ENCODE peak calls at places on chromosomes 4 and X, in seven cellular contexts. One of them, this sample, is unnamed.

GRCh38 chr4:135418353-135418752 is 1216.8 kb upstream of the PABPC4L start:
- DNase-seq in activated T-cell treated with anti-CD3 and anti-CD28 coated beads for 48 hours: no peak
- DNase-seq in kidney glomerular epithelial cell: no peak
- DNase-seq in small intestine: no peak
- DNase-seq in NB4: peak; percentile 10
- DNase-seq in hepatocyte: no peak
- DNase-seq in neuronal stem cell: no peak
- DNase-seq in this sample: no peak

GRCh38 chrX:49058794-49059193 is at the start of gene CCDC120:
- DNase-seq in activated T-cell treated with anti-CD3 and anti-CD28 coated beads for 48 hours: no peak
- DNase-seq in kidney glomerular epithelial cell: no peak
- DNase-seq in small intestine: peak; percentile 66
- DNase-seq in NB4: no peak
- DNase-seq in hepatocyte: peak; percentile 64
- DNase-seq in neuronal stem cell: no peak
- DNase-seq in this sample: no peak

GRCh38 chr4:177448850-177449249 is 6.6 kb upstream of the AGA start:
- DNase-seq in activated T-cell treated with anti-CD3 and anti-CD28 coated beads for 48 hours: no peak
- DNase-seq in kidney glomerular epithelial cell: peak; percentile 32
- DNase-seq in small intestine: no peak
- DNase-seq in NB4: no peak
- DNase-seq in hepatocyte: no peak
- DNase-seq in neuronal stem cell: no peak
- DNase-seq in this sample: no peak

GRCh38 chr4:125789018-125789417 is 474.3 kb downstream of the FAT4 start:
- DNase-seq in activated T-cell treated with anti-CD3 and anti-CD28 coated beads for 48 hours: no peak
- DNase-seq in kidney glomerular epithelial cell: no peak
- DNase-seq in small intestine: no peak
- DNase-seq in NB4: no peak
- DNase-seq in hepatocyte: no peak
- DNase-seq in neuronal stem cell: no peak
- DNase-seq in this sample: no peak

GRCh38 chr4:155392486-155393184 is 15.9 kb upstream of the MAP9 start:
- DNase-seq in activated T-cell treated with anti-CD3 and anti-CD28 coated beads for 48 hours: no peak
- DNase-seq in kidney glomerular epithelial cell: peak; percentile 29
- DNase-seq in small intestine: no peak
- DNase-seq in NB4: no peak
- DNase-seq in hepatocyte: peak; percentile 70
- DNase-seq in neuronal stem cell: no peak
- DNase-seq in this sample: no peak

GRCh38 chrX:42540150-42540549 is 237.8 kb downstream of the PPP1R2C start:
- DNase-seq in activated T-cell treated with anti-CD3 and anti-CD28 coated beads for 48 hours: no peak
- DNase-seq in kidney glomerular epithelial cell: no peak
- DNase-seq in small intestine: peak; percentile 60
- DNase-seq in NB4: no peak
- DNase-seq in hepatocyte: peak; percentile 29
- DNase-seq in neuronal stem cell: no peak
- DNase-seq in this sample: no peak

GRCh38 chrX:9566150-9566621 is 101.3 kb downstream of the TBL1X start:
- DNase-seq in activated T-cell treated with anti-CD3 and anti-CD28 coated beads for 48 hours: peak; percentile 1
- DNase-seq in kidney glomerular epithelial cell: peak; percentile 83
- DNase-seq in small intestine: peak; percentile 65
- DNase-seq in NB4: no peak
- DNase-seq in hepatocyte: peak; percentile 28
- DNase-seq in neuronal stem cell: no peak
- DNase-seq in this sample: no peak

GRCh38 chr4:165394275-165394674 is 15.5 kb downstream of the CPE start:
- DNase-seq in activated T-cell treated with anti-CD3 and anti-CD28 coated beads for 48 hours: no peak
- DNase-seq in kidney glomerular epithelial cell: no peak
- DNase-seq in small intestine: no peak
- DNase-seq in NB4: no peak
- DNase-seq in hepatocyte: no peak
- DNase-seq in neuronal stem cell: no peak
- DNase-seq in this sample: no peak

GRCh38 chr4:98092833-98093439 is 50.3 kb downstream of the STPG2 start:
- DNase-seq in activated T-cell treated with anti-CD3 and anti-CD28 coated beads for 48 hours: no peak
- DNase-seq in kidney glomerular epithelial cell: no peak
- DNase-seq in small intestine: peak; percentile 24
- DNase-seq in NB4: peak; percentile 32
- DNase-seq in hepatocyte: peak; percentile 39
- DNase-seq in neuronal stem cell: no peak
- DNase-seq in this sample: no peak

GRCh38 chr4:95693594-95693993 is 144.8 kb upstream of the UNC5C start:
- DNase-seq in activated T-cell treated with anti-CD3 and anti-CD28 coated beads for 48 hours: no peak
- DNase-seq in kidney glomerular epithelial cell: peak; percentile 13
- DNase-seq in small intestine: no peak
- DNase-seq in NB4: peak; percentile 21
- DNase-seq in hepatocyte: no peak
- DNase-seq in neuronal stem cell: no peak
- DNase-seq in this sample: no peak

GRCh38 chr4:120071192-120071795 is 4.6 kb upstream of the MAD2L1 start:
- DNase-seq in activated T-cell treated with anti-CD3 and anti-CD28 coated beads for 48 hours: no peak
- DNase-seq in kidney glomerular epithelial cell: peak; percentile 58
- DNase-seq in small intestine: peak; percentile 62
- DNase-seq in NB4: peak; percentile 75
- DNase-seq in hepatocyte: peak; percentile 65
- DNase-seq in neuronal stem cell: peak; percentile 31
- DNase-seq in this sample: peak; percentile 44

GRCh38 chr4:158374318-158374717 is 147.4 kb upstream of the RXFP1 start:
- DNase-seq in activated T-cell treated with anti-CD3 and anti-CD28 coated beads for 48 hours: no peak
- DNase-seq in kidney glomerular epithelial cell: no peak
- DNase-seq in small intestine: no peak
- DNase-seq in NB4: no peak
- DNase-seq in hepatocyte: no peak
- DNase-seq in neuronal stem cell: no peak
- DNase-seq in this sample: no peak

GRCh38 chr4:119307606-119308005 is 14.3 kb downstream of the FABP2 start:
- DNase-seq in activated T-cell treated with anti-CD3 and anti-CD28 coated beads for 48 hours: no peak
- DNase-seq in kidney glomerular epithelial cell: no peak
- DNase-seq in small intestine: no peak
- DNase-seq in NB4: no peak
- DNase-seq in hepatocyte: no peak
- DNase-seq in neuronal stem cell: no peak
- DNase-seq in this sample: no peak

GRCh38 chrX:134749651-134750450 is 91.6 kb upstream of the PLAC1 start:
- DNase-seq in activated T-cell treated with anti-CD3 and anti-CD28 coated beads for 48 hours: no peak
- DNase-seq in kidney glomerular epithelial cell: no peak
- DNase-seq in small intestine: no peak
- DNase-seq in NB4: no peak
- DNase-seq in hepatocyte: no peak
- DNase-seq in neuronal stem cell: no peak
- DNase-seq in this sample: no peak

GRCh38 chrX:124395145-124395858 is 48.9 kb downstream of the SH2D1A start:
- DNase-seq in activated T-cell treated with anti-CD3 and anti-CD28 coated beads for 48 hours: no peak
- DNase-seq in kidney glomerular epithelial cell: no peak
- DNase-seq in small intestine: no peak
- DNase-seq in NB4: no peak
- DNase-seq in hepatocyte: no peak
- DNase-seq in neuronal stem cell: no peak
- DNase-seq in this sample: no peak

GRCh38 chr4:89572224-89572858 is 264.6 kb downstream of the SNCA start:
- DNase-seq in activated T-cell treated with anti-CD3 and anti-CD28 coated beads for 48 hours: no peak
- DNase-seq in kidney glomerular epithelial cell: peak; percentile 5
- DNase-seq in small intestine: peak; percentile 87
- DNase-seq in NB4: no peak
- DNase-seq in hepatocyte: peak; percentile 35
- DNase-seq in neuronal stem cell: no peak
- DNase-seq in this sample: no peak

This sample was measured in retina.